ENCODE peak calls at places on chromosome 12, in nine cellular contexts. H is testis, O is esophagus squamous epithelium, T is ovary, Q is stomach, D is A549, V is gastrocnemius medialis, I is uterus, E is body of pancreas. N is an unnamed sample.

GRCh38 chr12:70151993-70152392 is 91.2 kb upstream of the CNOT2 start:
- DNase-seq in V (no peak), H (no peak), I (no peak), D (no peak), O (no peak), E (no peak), T (no peak), Q (no peak), N (no peak)

GRCh38 chr12:93203361-93203760 is 174.4 kb upstream of the NUDT4 start:
- DNase-seq in I (no peak), O (no peak), Q (no peak), E (no peak), D (no peak), V (no peak), H (no peak), T (no peak), N (no peak)

GRCh38 chr12:119179335-119180021 is 747 bp downstream of the HSPB8 start:
- DNase-seq in E (peak; percentile 67), H (peak; percentile 68), I (no peak), Q (peak; percentile 58), T (peak; percentile 39), V (peak; percentile 68), D (peak; percentile 64), O (no peak), N (no peak)

GRCh38 chr12:14948672-14949071 is 10.3 kb upstream of the ERP27 start:
- DNase-seq in I (peak; percentile 56), V (peak; percentile 9), T (no peak), E (peak; percentile 67), O (peak; percentile 26), D (no peak), H (peak; percentile 54), Q (no peak), N (no peak)

GRCh38 chr12:132117558-132117875 is 26.6 kb downstream of the DDX51 start:
- DNase-seq in H (peak; percentile 84), O (no peak), V (no peak), T (no peak), Q (no peak), E (no peak), D (peak; percentile 11), I (no peak), N (no peak)

GRCh38 chr12:22377731-22378496 is 43.4 kb upstream of the ST8SIA1 start:
- DNase-seq in I (no peak), E (no peak), V (no peak), O (no peak), D (no peak), Q (no peak), T (no peak), H (no peak), N (no peak)

GRCh38 chr12:106682594-106683234 is 91.8 kb upstream of the RIC8B start:
- DNase-seq in E (no peak), D (no peak), T (no peak), H (no peak), I (no peak), V (no peak), Q (no peak), O (no peak), N (no peak)

GRCh38 chr12:76790564-76791552 is 26.9 kb downstream of the ZDHHC17 start:
- DNase-seq in E (no peak), T (no peak), V (no peak), I (no peak), Q (no peak), D (peak; percentile 21), H (no peak), O (no peak), N (no peak)

GRCh38 chr12:118350908-118351592 is 21.7 kb downstream of the TAOK3 start:
- DNase-seq in H (no peak), Q (no peak), V (no peak), D (no peak), I (no peak), E (no peak), T (no peak), O (no peak), N (no peak)

GRCh38 chr12:101781834-101782543 is 42.7 kb upstream of the SYCP3 start:
- DNase-seq in I (no peak), H (no peak), E (no peak), V (no peak), T (no peak), D (no peak), Q (no peak), O (no peak), N (no peak)

GRCh38 chr12:8697120-8697475 is 693 bp upstream of the RIMKLB start:
- DNase-seq in I (no peak), Q (no peak), D (no peak), E (peak; percentile 17), V (no peak), H (peak; percentile 56), T (no peak), O (no peak), N (no peak)

GRCh38 chr12:4997939-4998338 is 45.7 kb upstream of the KCNA5 start:
- DNase-seq in I (peak; percentile 42), H (no peak), T (no peak), D (peak; percentile 21), Q (no peak), V (peak; percentile 56), O (no peak), E (no peak), N (no peak)

GRCh38 chr12:121087467-121088207 is 45.0 kb upstream of the P2RX7 start:
- DNase-seq in E (no peak), H (no peak), D (no peak), T (no peak), I (no peak), V (no peak), O (no peak), Q (no peak), N (no peak)

GRCh38 chr12:14691560-14691959 is 4.8 kb downstream of the GUCY2C start:
- DNase-seq in V (peak; percentile 45), Q (peak; percentile 53), D (no peak), O (peak; percentile 2), I (no peak), E (peak; percentile 82), H (peak; percentile 55), T (no peak), N (no peak)

DNA sequence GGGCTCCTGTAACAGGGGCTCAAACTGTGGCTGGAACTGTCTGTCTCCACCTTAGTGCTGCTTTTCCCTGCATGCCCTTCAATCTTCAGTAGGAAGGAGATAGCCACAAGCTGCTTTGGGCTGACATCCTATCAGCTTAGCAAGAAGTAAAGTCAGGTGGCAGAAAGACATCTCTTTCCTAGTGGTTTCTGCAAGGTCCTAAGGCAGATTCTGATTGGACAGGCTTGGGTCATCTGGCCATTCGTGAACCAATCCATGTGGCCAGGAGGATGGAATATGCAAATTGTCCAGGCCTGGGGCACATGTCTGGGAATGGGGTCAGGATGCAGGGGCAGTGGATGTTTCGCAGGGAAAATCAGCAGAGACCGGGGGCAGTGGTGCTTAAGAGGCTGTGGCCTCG is 5.2 kb downstream of the RITA1 start:
- DNase-seq in O (no peak), T (no peak), E (no peak), Q (no peak), I (no peak), H (peak; percentile 46), D (peak; percentile 76), V (no peak), N (no peak)
- TF ChIP-seq POLR2A in O (no peak), T (no peak), E (no peak), Q (no peak), I (no peak), H (no peak), D (no peak), V (no peak), N (no peak)

DNA sequence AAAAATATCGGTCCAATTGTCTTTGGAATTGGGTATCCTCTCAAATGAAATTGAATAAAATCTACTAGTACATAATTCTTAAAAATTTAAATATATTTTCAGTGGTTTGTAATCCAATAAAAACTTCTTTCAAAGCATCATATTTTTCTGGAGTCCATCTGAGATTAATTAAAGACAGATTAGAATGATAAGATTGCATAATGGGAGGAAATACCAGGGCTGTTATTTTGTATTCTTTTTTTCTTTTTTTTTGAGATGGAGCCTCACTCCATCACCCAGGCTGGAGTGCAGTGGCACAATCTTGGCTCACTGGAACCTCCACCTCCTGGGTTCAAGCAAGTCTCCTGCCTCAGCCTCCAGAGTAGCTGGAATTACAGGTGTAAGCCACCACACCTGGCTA is 103.8 kb downstream of the TMTC3 start:
- DNase-seq in T (no peak), D (no peak), I (no peak), E (no peak), H (no peak), O (no peak), Q (no peak), V (no peak), N (no peak)
- TF ChIP-seq POLR2A in T (no peak), D (no peak), I (no peak), E (no peak), H (no peak), O (no peak), Q (no peak), V (no peak), N (no peak)

GRCh38 chr12:64184216-64184615 is 37.9 kb downstream of the KICS2 start:
- DNase-seq in E (no peak), Q (no peak), T (no peak), H (no peak), V (no peak), D (no peak), O (no peak), I (no peak), N (no peak)

GRCh38 chr12:64181504-64182291 is 40.4 kb downstream of the KICS2 start:
- DNase-seq in E (peak; percentile 75), H (peak; percentile 79), O (no peak), D (peak; percentile 69), V (peak; percentile 33), Q (peak; percentile 44), T (peak; percentile 44), I (peak; percentile 45), N (no peak)

GRCh38 chr12:64177001-64177400 is 45.1 kb downstream of the KICS2 start:
- DNase-seq in O (no peak), E (no peak), V (no peak), H (no peak), D (no peak), T (no peak), I (no peak), Q (no peak), N (no peak)

GRCh38 chr12:64178122-64178521 is 44.0 kb downstream of the KICS2 start:
- DNase-seq in V (no peak), Q (no peak), O (no peak), T (no peak), D (no peak), E (no peak), I (no peak), H (no peak), N (no peak)

GRCh38 chr12:64180951-64181350 is 41.1 kb downstream of the KICS2 start:
- DNase-seq in Q (no peak), H (no peak), T (no peak), E (peak; percentile 32), O (no peak), I (no peak), V (no peak), D (no peak), N (no peak)
- TF ChIP-seq POLR2A in Q (no peak), H (no peak), T (no peak), E (no peak), O (no peak), I (no peak), V (no peak), D (no peak), N (no peak)

DNA sequence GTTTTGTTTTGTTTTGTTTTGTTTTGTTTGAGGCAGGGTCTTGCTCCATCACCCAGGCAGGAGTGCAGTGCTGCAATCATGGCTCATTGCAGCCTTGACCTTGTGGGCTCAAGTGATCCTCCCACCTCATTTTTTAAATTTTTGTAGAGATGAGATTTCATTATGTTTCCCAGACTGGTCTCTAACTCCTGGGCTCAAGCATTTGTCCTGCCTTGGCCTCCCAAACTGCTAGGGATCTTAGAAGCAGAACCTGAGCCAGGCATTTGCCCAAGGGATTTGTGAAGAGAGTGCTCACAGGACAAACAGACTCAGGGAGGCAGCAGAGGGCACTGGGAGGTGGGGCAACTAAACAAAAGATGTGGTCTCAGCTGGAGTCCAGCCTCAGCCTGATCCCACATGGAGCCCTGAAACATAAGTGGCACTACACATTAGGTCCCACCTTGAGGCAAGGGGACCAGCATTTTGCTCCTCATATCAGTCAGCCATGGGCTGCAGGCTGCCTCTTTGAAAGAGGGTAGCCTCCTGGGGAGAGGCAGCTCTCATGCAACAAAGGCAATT is 86.2 kb upstream of the CMKLR1 start:
- DNase-seq in O (no peak), D (no peak), T (no peak), V (no peak), E (no peak), Q (no peak), H (peak; percentile 21), I (no peak), N (no peak)
- TF ChIP-seq POLR2A in O (no peak), D (no peak), T (no peak), V (no peak), E (no peak), Q (no peak), H (no peak), I (no peak), N (no peak)